ENCODE peak calls at places on chromosomes 13 and 19, in ten cellular contexts. C is breast epithelium; O is right atrium auricular region; G is PC-3; I is ascending aorta; M is CD8-positive, alpha-beta memory T cell; J is hepatocyte; X is body of pancreas; F is heart left ventricle; U is mesendoderm. K is an unnamed sample.

GRCh38 chr13:37618554-37618953 is 20.0 kb upstream of the POSTN start:
- DNase-seq in C (no peak), O (no peak), G (no peak), I (no peak), M (no peak), J (no peak), X (no peak), F (no peak), U (peak), K (no peak)

GRCh38 chr19:27794444-27795042 is 1418.4 kb downstream of the UQCRFS1 start:
- DNase-seq in C (no peak), O (no peak), G (peak), I (no peak), M (no peak), J (peak), X (peak), F (peak), U (peak), K (no peak)

GRCh38 chr13:112962911-112963625 is 5.9 kb upstream of the MCF2L start:
- DNase-seq in C (no peak), O (no peak), G (no peak), I (no peak), M (no peak), J (no peak), X (peak), F (no peak), U (no peak), K (no peak)

GRCh38 chr13:110511509-110512181 is 49.9 kb downstream of the RAB20 start:
- DNase-seq in C (no peak), O (no peak), G (no peak), I (no peak), M (no peak), J (no peak), X (no peak), F (no peak), U (no peak), K (no peak)

GRCh38 chr13:90686438-90686837 is 661.0 kb upstream of the MIR17HG start:
- DNase-seq in C (no peak), O (no peak), G (peak), I (no peak), M (no peak), J (no peak), X (no peak), F (no peak), U (no peak), K (peak)

GRCh38 chr19:658059-658839 is 4.8 kb downstream of the RNF126 start:
- DNase-seq in C (no peak), O (no peak), G (no peak), I (no peak), M (no peak), J (no peak), X (peak), F (no peak), U (no peak), K (no peak)

GRCh38 chr13:95137096-95137495 is 164.2 kb downstream of the ABCC4 start:
- DNase-seq in C (no peak), O (no peak), G (peak), I (no peak), M (no peak), J (no peak), X (no peak), F (no peak), U (no peak), K (no peak)

GRCh38 chr13:46605824-46606554 is 53.0 kb downstream of the LRCH1 start:
- DNase-seq in C (no peak), O (no peak), G (peak), I (no peak), M (no peak), J (no peak), X (no peak), F (no peak), U (no peak), K (no peak)

GRCh38 chr19:33512580-33513137 is 8.9 kb downstream of the PEPD start:
- DNase-seq in C (no peak), O (no peak), G (no peak), I (no peak), M (no peak), J (no peak), X (no peak), F (no peak), U (no peak), K (no peak)

GRCh38 chr19:18562086-18562485 is 4.4 kb downstream of the KXD1 start:
- DNase-seq in C (no peak), O (peak), G (no peak), I (peak), M (no peak), J (no peak), X (no peak), F (peak), U (no peak), K (no peak)

GRCh38 chr19:33490041-33490451 is 31.5 kb downstream of the PEPD start:
- DNase-seq in C (peak), O (no peak), G (no peak), I (no peak), M (no peak), J (no peak), X (no peak), F (no peak), U (no peak), K (no peak)

GRCh38 chr13:32045963-32046785 is 14.6 kb downstream of the FRY start:
- DNase-seq in C (no peak), O (no peak), G (no peak), I (no peak), M (no peak), J (peak), X (peak), F (no peak), U (peak), K (no peak)
- H3K27ac ChIP-seq in C (peak), O (peak), G (no peak), I (no peak), M (no peak), J (peak), X (peak), F (peak), U (no peak), K (peak)

GRCh38 chr19:7255119-7255518 is 39.1 kb downstream of the INSR start:
- DNase-seq in C (no peak), O (no peak), G (no peak), I (no peak), M (no peak), J (no peak), X (peak), F (no peak), U (no peak), K (no peak)
- H3K27ac ChIP-seq in C (peak), O (no peak), G (no peak), I (peak), M (no peak), J (peak), X (peak), F (peak), U (no peak), K (no peak)

DNA sequence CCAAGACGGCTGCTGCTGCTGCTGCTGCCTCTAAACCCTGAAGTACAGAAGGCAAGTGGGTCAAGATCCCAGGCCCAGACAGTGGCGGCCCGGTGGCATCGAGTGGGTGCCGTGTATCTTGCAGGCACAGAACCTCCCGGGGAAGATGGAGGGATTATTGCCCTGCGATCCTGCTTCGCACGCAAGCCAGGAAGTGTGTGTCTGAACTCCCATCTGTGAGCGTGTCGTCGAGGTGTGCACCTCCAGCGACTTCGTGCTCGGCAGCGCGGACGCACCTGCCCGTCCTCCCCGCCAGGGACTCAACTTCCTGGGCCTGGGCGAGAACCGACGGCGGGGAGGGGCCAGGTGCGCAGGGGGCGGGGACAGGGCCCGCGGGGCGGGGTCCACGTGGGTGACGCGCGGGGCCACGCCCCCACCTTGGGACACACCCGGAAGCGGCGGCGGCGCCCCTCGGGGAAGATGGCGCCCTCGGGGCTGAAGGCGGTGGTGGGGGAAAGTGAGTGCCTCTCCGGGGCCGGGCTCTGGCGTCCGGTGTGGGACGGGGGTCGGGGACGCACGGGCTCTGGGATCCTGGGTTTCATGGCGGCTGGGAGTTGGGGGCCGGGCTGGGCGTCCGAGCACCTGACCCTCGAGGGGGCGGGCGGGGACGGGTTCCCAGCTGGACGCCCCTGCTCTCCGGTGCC is at the start of gene STXBP2:
- DNase-seq in C (peak), O (no peak), G (peak), I (peak), M (peak), J (peak), X (peak), F (peak), U (peak), K (no peak)
- H3K27ac ChIP-seq in C (peak), O (no peak), G (peak), I (peak), M (peak), J (peak), X (peak), F (peak), U (no peak), K (no peak)

GRCh38 chr19:46992699-46993535 is 26.7 kb upstream of the NPAS1 start:
- DNase-seq in C (no peak), O (no peak), G (no peak), I (no peak), M (no peak), J (no peak), X (peak), F (peak), U (no peak), K (peak)
- H3K27ac ChIP-seq in C (no peak), O (peak), G (no peak), I (no peak), M (no peak), J (no peak), X (peak), F (peak), U (no peak), K (no peak)

DNA sequence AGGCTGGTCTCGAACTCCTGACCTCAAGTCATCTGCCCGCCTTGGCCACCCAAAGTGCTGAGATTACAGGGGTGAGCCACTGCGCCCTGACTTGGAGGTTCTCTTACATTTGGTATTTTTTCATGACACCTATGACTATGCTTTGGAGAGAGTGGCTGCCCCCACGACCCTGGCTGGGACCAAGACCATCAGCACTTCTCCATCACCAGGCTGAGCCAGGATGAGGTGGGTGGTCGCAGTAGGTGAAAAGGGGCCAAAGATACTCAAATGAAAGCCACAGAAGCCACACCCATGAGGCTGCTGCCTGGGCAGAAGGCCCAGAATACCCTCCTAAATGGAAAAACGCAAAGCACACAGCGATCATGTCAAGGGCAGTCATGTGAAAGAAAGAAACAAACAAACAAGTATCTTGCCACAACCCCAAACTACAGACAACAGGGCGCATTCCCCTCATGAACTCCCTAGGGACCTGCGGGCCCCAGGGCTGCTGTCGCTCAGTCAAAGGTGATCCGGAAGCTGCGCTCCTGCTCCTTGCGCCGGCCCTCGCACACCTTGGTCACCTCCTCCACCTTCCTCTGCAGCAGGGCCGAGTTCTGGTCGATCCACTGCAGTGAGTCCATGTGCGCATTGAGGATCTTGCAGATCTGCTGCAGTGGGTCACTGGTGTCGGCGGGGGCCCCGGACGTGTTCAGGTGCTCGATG is 11.2 kb upstream of the IL4I1 start:
- DNase-seq in C (no peak), O (no peak), G (no peak), I (no peak), M (no peak), J (no peak), X (no peak), F (no peak), U (no peak), K (no peak)
- H3K27ac ChIP-seq in C (no peak), O (no peak), G (no peak), I (no peak), M (no peak), J (no peak), X (no peak), F (no peak), U (no peak), K (no peak)

DNA sequence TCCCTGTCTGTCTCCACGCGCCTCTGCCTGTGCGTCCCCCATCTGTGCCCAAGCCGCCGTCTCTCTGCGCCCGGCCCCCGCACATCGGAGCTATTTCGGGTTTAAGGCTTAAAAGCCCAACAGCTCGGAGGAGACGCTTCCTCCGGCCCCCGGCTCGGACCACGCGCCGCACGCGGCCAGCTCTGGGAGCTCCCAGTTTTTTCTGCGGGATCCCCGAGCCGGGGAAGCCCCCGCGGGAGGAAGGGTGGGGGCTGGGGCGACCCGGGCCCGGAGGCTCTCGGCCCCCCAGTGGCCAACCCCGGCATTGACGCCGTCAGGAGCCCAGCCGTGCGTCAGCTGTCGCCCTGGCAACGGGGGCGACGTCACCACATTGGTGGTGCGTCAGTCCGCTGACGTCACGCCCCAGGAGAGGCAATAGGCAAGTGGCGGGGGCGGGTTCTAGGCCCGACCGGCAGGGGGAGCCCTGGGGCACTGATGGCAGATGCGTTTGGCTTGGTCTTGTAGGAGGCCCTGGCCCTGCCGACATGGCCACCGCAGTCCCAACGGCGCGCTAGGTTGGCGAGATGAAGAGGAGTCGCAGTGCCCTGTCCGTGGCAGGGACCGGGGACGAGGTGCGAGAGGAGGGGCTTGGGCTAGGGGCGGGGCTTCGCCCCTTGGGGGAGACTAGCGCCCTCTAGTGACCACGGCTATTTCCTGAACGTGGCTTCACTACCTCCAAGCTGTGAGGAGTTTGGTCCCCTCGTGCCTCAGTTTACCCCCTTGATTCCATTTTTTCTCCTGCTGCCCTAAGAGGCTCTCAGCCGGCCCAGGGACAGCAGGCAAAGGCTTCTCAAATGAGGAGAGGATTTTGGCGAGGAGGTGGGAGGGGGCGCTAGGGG is 3.7 kb upstream of the PDE4A start:
- DNase-seq in C (peak), O (peak), G (peak), I (peak), M (peak), J (peak), X (peak), F (peak), U (peak), K (peak)
- H3K27ac ChIP-seq in C (no peak), O (peak), G (no peak), I (no peak), M (peak), J (no peak), X (peak), F (peak), U (no peak), K (peak)

GRCh38 chr19:57212109-57212508 is 18.7 kb upstream of the AURKC start:
- DNase-seq in C (no peak), O (no peak), G (peak), I (no peak), M (no peak), J (no peak), X (no peak), F (no peak), U (no peak), K (no peak)

GRCh38 chr19:57210381-57210780 is 19.1 kb downstream of the ZNF264 start:
- DNase-seq in C (no peak), O (no peak), G (no peak), I (no peak), M (no peak), J (no peak), X (no peak), F (no peak), U (no peak), K (no peak)
- H3K27ac ChIP-seq in C (no peak), O (no peak), G (no peak), I (no peak), M (no peak), J (no peak), X (no peak), F (no peak), U (no peak), K (no peak)

GRCh38 chr19:39336483-39336882 is 640 bp upstream of the GMFG start:
- DNase-seq in C (no peak), O (no peak), G (no peak), I (no peak), M (no peak), J (no peak), X (no peak), F (no peak), U (no peak), K (no peak)
- H3K27ac ChIP-seq in C (peak), O (peak), G (no peak), I (no peak), M (peak), J (no peak), X (peak), F (peak), U (no peak), K (no peak)

K was measured in caudate nucleus.